ENCODE peak calls at places on chromosomes 6 and 20, in ten cellular contexts. G is endothelial cell; I is anterior cingulate cortex; F is immature natural killer cell; V is GM18507; Z is SK-N-MC; T is AG10803; B is naive thymus-derived CD4-positive, alpha-beta T cell; R is GDM1; Q is EL. W is an unnamed sample.

GRCh38 chr6:14682821-14683220 is 563.0 kb upstream of the JARID2 start:
- DNase-seq in R (no peak), B (no peak), Z (no peak), Q (peak), F (no peak), I (no peak), T (peak), V (no peak), G (no peak), W (no peak)

GRCh38 chr6:37680668-37681067 is 17.0 kb downstream of the MDGA1 start:
- DNase-seq in T (peak), R (no peak), G (no peak), B (no peak), I (peak), Z (no peak), Q (no peak), V (no peak), F (no peak), W (peak)

GRCh38 chr6:44826277-44826676 is 438.8 kb downstream of the CDC5L start:
- DNase-seq in G (no peak), I (no peak), B (no peak), T (no peak), F (no peak), R (no peak), Z (peak), V (no peak), Q (no peak), W (no peak)

GRCh38 chr6:30493643-30494250 is 4.4 kb downstream of the HLA-E start:
- DNase-seq in Q (peak), R (no peak), I (no peak), V (no peak), F (peak), Z (no peak), B (peak), G (no peak), T (no peak), W (no peak)

GRCh38 chr6:98845201-98846020 is 11.0 kb downstream of the POU3F2 start:
- DNase-seq in Q (peak), F (peak), B (peak), V (no peak), R (peak), T (peak), G (peak), I (no peak), Z (peak), W (peak)

GRCh38 chr6:7919871-7920270 is 9.3 kb upstream of the TXNDC5 start:
- DNase-seq in Z (no peak), V (no peak), T (peak), B (no peak), I (no peak), F (no peak), R (no peak), Q (no peak), G (no peak), W (no peak)

GRCh38 chr6:161168281-161168891 is 105.5 kb downstream of the AGPAT4 start:
- DNase-seq in T (peak), R (no peak), I (no peak), G (no peak), Z (no peak), V (no peak), F (no peak), Q (peak), B (no peak), W (no peak)

GRCh38 chr20:58242824-58243223 is 14.4 kb upstream of the ANKRD60 start:
- DNase-seq in T (no peak), F (no peak), Z (no peak), I (no peak), V (no peak), G (no peak), Q (no peak), R (no peak), B (no peak), W (no peak)

GRCh38 chr20:41395669-41396664 is 29.3 kb upstream of the EMILIN3 start:
- DNase-seq in T (no peak), R (no peak), G (no peak), I (no peak), B (no peak), Z (no peak), Q (no peak), F (no peak), V (no peak), W (no peak)

GRCh38 chr6:51901766-51902165 is 185.6 kb downstream of the PKHD1 start:
- DNase-seq in B (no peak), G (no peak), F (no peak), T (no peak), Q (no peak), Z (no peak), I (no peak), R (no peak), V (no peak), W (no peak)

GRCh38 chr6:157621401-157621800 is 201.6 kb upstream of the SNX9 start:
- DNase-seq in B (no peak), R (no peak), T (peak), G (no peak), V (no peak), I (no peak), Z (no peak), F (no peak), Q (no peak), W (no peak)

GRCh38 chr6:28489366-28490190 is 26.0 kb downstream of the GPX6 start:
- DNase-seq in Z (peak), G (peak), Q (peak), V (peak), F (no peak), R (peak), B (peak), T (peak), I (peak), W (peak)

GRCh38 chr6:17276766-17277165 is 4.4 kb upstream of the RBM24 start:
- DNase-seq in I (no peak), V (no peak), T (peak), Z (no peak), R (no peak), B (no peak), F (no peak), G (no peak), Q (peak), W (no peak)

GRCh38 chr20:53960586-53961386 is 109.6 kb downstream of the BCAS1 start:
- DNase-seq in B (no peak), R (no peak), T (peak), F (no peak), V (no peak), Z (peak), I (no peak), Q (no peak), G (no peak), W (no peak)

GRCh38 chr6:151142676-151143075 is 97.1 kb upstream of the AKAP12 start:
- DNase-seq in T (no peak), R (no peak), Q (no peak), F (no peak), V (no peak), G (no peak), I (no peak), Z (no peak), B (no peak), W (no peak)

GRCh38 chr6:16438677-16439615 is 200.6 kb downstream of the GMPR start:
- DNase-seq in T (peak), R (no peak), Q (peak), B (no peak), F (no peak), V (no peak), Z (no peak), G (no peak), I (no peak), W (no peak)

GRCh38 chr20:59518881-59519706 is 85.2 kb upstream of the PHACTR3 start:
- DNase-seq in T (peak), F (peak), Z (no peak), R (peak), B (peak), I (peak), G (peak), Q (peak), V (peak), W (peak)

GRCh38 chr6:159633196-159633595 is 59.8 kb downstream of the SOD2 start:
- DNase-seq in V (no peak), Q (peak), R (no peak), Z (no peak), F (no peak), I (no peak), T (no peak), B (no peak), G (peak), W (no peak)

GRCh38 chr6:149059557-149059956 is 258.0 kb upstream of the TAB2 start:
- DNase-seq in R (no peak), I (no peak), Q (no peak), Z (no peak), F (no peak), V (no peak), T (no peak), B (no peak), G (no peak), W (no peak)

GRCh38 chr20:6525447-6526303 is 241.8 kb upstream of the BMP2 start:
- DNase-seq in Q (no peak), B (no peak), V (no peak), R (no peak), T (no peak), Z (no peak), I (no peak), F (no peak), G (no peak), W (no peak)

GRCh38 chr20:58439974-58440767 is 51.1 kb downstream of the VAPB start:
- DNase-seq in T (peak), Q (no peak), Z (no peak), R (no peak), G (no peak), B (no peak), I (no peak), F (no peak), V (no peak), W (no peak)

GRCh38 chr6:74585779-74586178 is 620.1 kb downstream of the COL12A1 start:
- DNase-seq in F (no peak), I (no peak), B (no peak), G (no peak), R (no peak), Z (no peak), Q (peak), T (peak), V (no peak), W (no peak)

GRCh38 chr20:51500311-51500710 is 42.2 kb downstream of the NFATC2 start:
- DNase-seq in R (peak), G (no peak), B (peak), T (no peak), I (no peak), V (peak), Q (no peak), F (peak), Z (no peak), W (no peak)

GRCh38 chr20:47453167-47453782 is 48.4 kb upstream of the NCOA3 start:
- DNase-seq in B (no peak), V (peak), G (no peak), R (no peak), F (no peak), I (no peak), Q (peak), T (peak), Z (no peak), W (no peak)

GRCh38 chr6:83474309-83474708 is 38.0 kb upstream of the PRSS35 start:
- DNase-seq in I (no peak), B (no peak), Z (no peak), Q (peak), T (peak), F (no peak), V (no peak), G (no peak), R (no peak), W (no peak)

GRCh38 chr6:143451531-143451930 is 926 bp downstream of the PEX3 start:
- DNase-seq in R (no peak), B (no peak), G (no peak), F (no peak), Q (peak), T (peak), I (no peak), Z (no peak), V (no peak), W (no peak)

GRCh38 chr20:23586735-23587525 is 18.6 kb upstream of the CST9L start:
- DNase-seq in G (no peak), Q (no peak), Z (no peak), B (no peak), I (no peak), F (no peak), V (no peak), T (no peak), R (no peak), W (no peak)

GRCh38 chr6:37218501-37218900 is 39.1 kb upstream of the TBC1D22B start:
- DNase-seq in Z (no peak), F (no peak), B (no peak), V (no peak), I (no peak), T (no peak), G (no peak), Q (no peak), R (no peak), W (no peak)

GRCh38 chr6:139296927-139297326 is 5.1 kb upstream of the TXLNB start:
- DNase-seq in Q (peak), I (no peak), F (no peak), Z (no peak), B (no peak), V (no peak), T (peak), G (no peak), R (peak), W (no peak)

GRCh38 chr6:44041461-44042260 is 85.6 kb downstream of the MRPL14 start:
- DNase-seq in V (no peak), T (peak), B (no peak), Q (peak), G (no peak), I (no peak), F (no peak), Z (peak), R (peak), W (peak)

GRCh38 chr6:38150681-38151296 is 331.3 kb downstream of the ZFAND3 start:
- DNase-seq in G (no peak), Z (no peak), T (no peak), B (no peak), V (no peak), F (no peak), Q (no peak), R (no peak), I (no peak), W (no peak)

GRCh38 chr6:139940741-139941712 is 566.6 kb upstream of the CITED2 start:
- DNase-seq in T (no peak), F (no peak), G (no peak), I (no peak), R (no peak), Q (no peak), B (no peak), V (no peak), Z (no peak), W (no peak)

GRCh38 chr6:65935412-65935811 is 228.4 kb upstream of the EYS start:
- DNase-seq in F (no peak), R (no peak), I (no peak), Z (no peak), V (no peak), B (no peak), G (no peak), T (no peak), Q (no peak), W (no peak)

GRCh38 chr6:104087765-104088164 is 772.0 kb downstream of the HACE1 start:
- DNase-seq in I (no peak), F (no peak), Z (no peak), Q (no peak), V (no peak), B (no peak), T (no peak), G (no peak), R (no peak), W (no peak)

GRCh38 chr6:83954371-83954770 is 79.2 kb upstream of the MRAP2 start:
- DNase-seq in F (no peak), G (no peak), Z (no peak), I (no peak), V (no peak), Q (no peak), T (no peak), R (no peak), B (no peak), W (no peak)